ENCODE peak calls at places on chromosomes 3 and 15, in ten cellular contexts. P is testis, R is neural progenitor cell, K is upper lobe of left lung, H is astrocyte, S is ovary, L is fibroblast of lung, C is SJSA1, F is uterus, O is cardiac muscle cell. G is an unnamed sample.

GRCh38 chr3:59247402-59247841 is 197.6 kb upstream of the CFAP20DC start:
- DNase-seq in K (no peak), P (no peak), R (no peak), F (no peak), C (no peak), S (no peak), O (no peak), H (peak; percentile 30), L (peak; percentile 23), G (peak; percentile 55)

GRCh38 chr15:36894062-36894461 is 206.3 kb downstream of the MEIS2 start:
- DNase-seq in O (no peak), S (no peak), H (no peak), C (no peak), K (no peak), P (no peak), L (no peak), F (no peak), R (no peak), G (no peak)

GRCh38 chr3:8482960-8483665 is 18.5 kb upstream of the LMCD1 start:
- DNase-seq in C (peak; percentile 71), R (no peak), P (peak; percentile 73), K (no peak), F (peak; percentile 70), O (no peak), H (peak; percentile 98), L (peak; percentile 99), S (peak; percentile 82), G (peak; percentile 80)

GRCh38 chr3:195077611-195078540 is 193.1 kb downstream of the XXYLT1 start:
- DNase-seq in F (no peak), P (no peak), O (no peak), H (no peak), L (no peak), C (no peak), R (no peak), S (no peak), K (no peak), G (no peak)

GRCh38 chr3:65020780-65021179 is 333.0 kb upstream of the ADAMTS9 start:
- DNase-seq in P (no peak), C (no peak), R (no peak), K (no peak), F (no peak), S (no peak), L (no peak), H (no peak), O (no peak), G (no peak)

GRCh38 chr3:100144255-100144866 is 30.1 kb upstream of the FILIP1L start:
- DNase-seq in F (no peak), R (no peak), H (no peak), L (no peak), C (no peak), P (no peak), O (no peak), S (no peak), K (no peak), G (no peak)

GRCh38 chr3:108940568-108941285 is 13.0 kb downstream of the GUCA1C start:
- DNase-seq in C (no peak), S (no peak), F (no peak), H (peak; percentile 71), O (no peak), L (peak; percentile 76), R (no peak), K (no peak), P (no peak), G (no peak)

GRCh38 chr3:9976736-9977709 is 9.6 kb downstream of the EMC3 start:
- DNase-seq in R (no peak), C (peak; percentile 75), O (no peak), F (peak; percentile 72), L (peak; percentile 98), S (peak; percentile 84), P (peak; percentile 64), H (peak; percentile 98), K (no peak), G (peak; percentile 88)

GRCh38 chr15:74642724-74643367 is 27.2 kb downstream of the CLK3 start:
- DNase-seq in S (no peak), R (no peak), P (no peak), K (no peak), C (no peak), F (no peak), H (peak; percentile 68), L (peak; percentile 79), O (peak; percentile 70), G (no peak)

GRCh38 chr3:78668302-78668701 is 1099.5 kb downstream of the ROBO1 start:
- DNase-seq in R (no peak), O (no peak), P (no peak), H (no peak), S (no peak), K (no peak), C (no peak), F (no peak), L (no peak), G (no peak)

GRCh38 chr3:182212479-182213076 is 500.9 kb downstream of the SOX2 start:
- DNase-seq in S (no peak), P (no peak), K (no peak), F (peak; percentile 22), L (peak; percentile 99), C (peak; percentile 57), O (no peak), H (peak; percentile 98), R (no peak), G (peak; percentile 99)

GRCh38 chr3:174355505-174355904 is 503.6 kb upstream of the NAALADL2 start:
- DNase-seq in C (peak; percentile 13), H (no peak), P (no peak), R (peak; percentile 66), F (no peak), O (no peak), S (no peak), L (no peak), K (no peak), G (peak; percentile 32)

GRCh38 chr3:60047426-60048200 is 997.8 kb upstream of the CFAP20DC start:
- DNase-seq in S (no peak), C (no peak), O (no peak), P (no peak), H (no peak), K (no peak), F (no peak), R (no peak), L (no peak), G (no peak)

GRCh38 chr15:99605490-99605931 is 39.7 kb downstream of the MEF2A start:
- DNase-seq in C (no peak), R (no peak), P (no peak), L (peak; percentile 40), S (no peak), H (peak; percentile 21), K (no peak), O (peak; percentile 23), F (no peak), G (peak; percentile 66)

GRCh38 chr3:63032876-63033275 is 157.7 kb upstream of the CADPS start:
- DNase-seq in F (no peak), L (peak; percentile 25), C (no peak), O (no peak), P (no peak), H (peak; percentile 15), S (no peak), K (no peak), R (no peak), G (no peak)

GRCh38 chr3:134341391-134341790 is 32.9 kb downstream of the AMOTL2 start:
- DNase-seq in C (no peak), K (no peak), S (no peak), L (no peak), P (no peak), O (no peak), H (no peak), F (no peak), R (no peak), G (no peak)

GRCh38 chr3:45986303-45986982 is 9.2 kb downstream of the FYCO1 start:
- DNase-seq in P (no peak), S (no peak), O (peak; percentile 67), K (no peak), F (no peak), C (peak; percentile 73), H (peak; percentile 86), R (no peak), L (peak; percentile 90), G (peak; percentile 25)

GRCh38 chr15:95559875-95560394 is 770.6 kb upstream of the NR2F2 start:
- DNase-seq in K (no peak), R (no peak), H (peak; percentile 94), O (no peak), P (no peak), F (peak; percentile 25), L (peak; percentile 95), S (no peak), C (peak; percentile 68), G (peak; percentile 79)

GRCh38 chr3:112671930-112672715 is 31.2 kb upstream of the CCDC80 start:
- DNase-seq in S (no peak), R (no peak), F (no peak), H (peak; percentile 99), P (no peak), O (no peak), C (peak; percentile 88), L (peak; percentile 99), K (no peak), G (no peak)

GRCh38 chr3:52004158-52004787 is 8.6 kb upstream of the RPL29 start:
- DNase-seq in P (peak; percentile 62), S (no peak), O (peak; percentile 88), H (no peak), R (peak; percentile 90), L (peak; percentile 40), K (no peak), F (peak; percentile 65), C (no peak), G (no peak)

GRCh38 chr3:56782900-56783299 is 18.8 kb downstream of the ARHGEF3 start:
- DNase-seq in P (no peak), C (no peak), K (no peak), L (no peak), S (no peak), H (no peak), O (no peak), F (no peak), R (no peak), G (no peak)

GRCh38 chr15:57507111-57507510 is 84.6 kb upstream of the MYZAP start:
- DNase-seq in O (no peak), P (no peak), S (no peak), H (no peak), L (no peak), R (no peak), K (no peak), F (no peak), C (no peak), G (no peak)
- H3K4me1 ChIP-seq in O (peaks cover 55% of the 10 kb centered on the region), P (peaks cover 23% of the 10 kb centered on the region), S (peaks cover 30% of the 10 kb centered on the region), H (peaks cover 29% of the 10 kb centered on the region), L (no peaks in the 10 kb centered on the region), R (peaks cover 20% of the 10 kb centered on the region), K (peaks cover 52% of the 10 kb centered on the region), F (no peaks in the 10 kb centered on the region), C (peaks cover 55% of the 10 kb centered on the region), G (peaks cover 16% of the 10 kb centered on the region)

GRCh38 chr15:22949074-22949547 is 31.1 kb downstream of the CYFIP1 start:
- DNase-seq in F (peak; percentile 69), O (peak; percentile 26), P (peak; percentile 56), K (peak; percentile 85), L (peak; percentile 63), S (peak; percentile 64), H (peak; percentile 49), C (no peak), R (peak; percentile 83), G (no peak)
- H3K4me1 ChIP-seq in F (peaks cover 31% of the 10 kb centered on the region), O (peaks cover 10% of the 10 kb centered on the region), P (peaks cover 15% of the 10 kb centered on the region), K (peaks cover 42% of the 10 kb centered on the region), L (peaks cover 28% of the 10 kb centered on the region), S (peaks cover 24% of the 10 kb centered on the region), H (peaks cover 10% of the 10 kb centered on the region), C (no peaks in the 10 kb centered on the region), R (peaks cover 27% of the 10 kb centered on the region), G (peaks cover 17% of the 10 kb centered on the region)

GRCh38 chr15:38378162-38378560 is 75.8 kb upstream of the FAM98B start:
- DNase-seq in H (peak; percentile 18), K (no peak), S (peak; percentile 31), R (no peak), C (no peak), O (no peak), F (peak; percentile 29), L (peak; percentile 27), P (peak; percentile 85), G (no peak)
- H3K4me1 ChIP-seq in H (no peaks in the 10 kb centered on the region), K (peaks cover 8% of the 10 kb centered on the region), S (peaks cover 8% of the 10 kb centered on the region), R (no peaks in the 10 kb centered on the region), C (peaks cover 4% of the 10 kb centered on the region), O (no peaks in the 10 kb centered on the region), F (no peaks in the 10 kb centered on the region), L (no peaks in the 10 kb centered on the region), P (peaks cover 10% of the 10 kb centered on the region), G (no peaks in the 10 kb centered on the region)

GRCh38 chr15:83850015-83850414 is 196.1 kb downstream of the ADAMTSL3 start:
- DNase-seq in H (no peak), L (no peak), P (peak; percentile 19), C (no peak), K (no peak), F (no peak), S (no peak), O (no peak), R (peak; percentile 17), G (no peak)
- H3K4me1 ChIP-seq in H (peaks cover 12% of the 10 kb centered on the region), L (peaks cover 23% of the 10 kb centered on the region), P (no peaks in the 10 kb centered on the region), C (no peaks in the 10 kb centered on the region), K (no peaks in the 10 kb centered on the region), F (no peaks in the 10 kb centered on the region), S (peaks cover 9% of the 10 kb centered on the region), O (no peaks in the 10 kb centered on the region), R (no peaks in the 10 kb centered on the region), G (peaks cover 25% of the 10 kb centered on the region)